ENCODE peak calls at places on chromosomes 16 and 17, in six cellular contexts. One of them, this sample, is unnamed.

GRCh38 chr17:58643147-58643546 is 48.7 kb downstream of the TEX14 start:
- DNase-seq in NAMALWA: no peak
- DNase-seq in fibroblast of pulmonary artery: peak; percentile 74
- DNase-seq in activated CD8-positive, alpha-beta memory T cell treated with anti-CD3 and anti-CD28 coated beads for 4 hours: no peak
- DNase-seq in fibroblast of lung: peak; percentile 88
- DNase-seq in fibroblast of the aortic adventitia: peak; percentile 73
- DNase-seq in this sample: no peak

GRCh38 chr17:77728022-77728671 is 230.4 kb upstream of the TNRC6C start:
- DNase-seq in fibroblast of the aortic adventitia: peak; percentile 28
- DNase-seq in activated CD8-positive, alpha-beta memory T cell treated with anti-CD3 and anti-CD28 coated beads for 4 hours: no peak
- DNase-seq in fibroblast of pulmonary artery: no peak
- DNase-seq in fibroblast of lung: no peak
- DNase-seq in NAMALWA: peak; percentile 18
- DNase-seq in this sample: no peak

GRCh38 chr16:55812951-55813350 is 19.9 kb downstream of the CES1 start:
- DNase-seq in activated CD8-positive, alpha-beta memory T cell treated with anti-CD3 and anti-CD28 coated beads for 4 hours: no peak
- DNase-seq in fibroblast of pulmonary artery: no peak
- DNase-seq in fibroblast of the aortic adventitia: no peak
- DNase-seq in fibroblast of lung: no peak
- DNase-seq in NAMALWA: no peak
- DNase-seq in this sample: no peak

GRCh38 chr16:11190585-11191565 is 65.1 kb downstream of the SOCS1 start:
- DNase-seq in fibroblast of lung: peak; percentile 38
- DNase-seq in fibroblast of pulmonary artery: peak; percentile 27
- DNase-seq in NAMALWA: no peak
- DNase-seq in fibroblast of the aortic adventitia: no peak
- DNase-seq in activated CD8-positive, alpha-beta memory T cell treated with anti-CD3 and anti-CD28 coated beads for 4 hours: no peak
- DNase-seq in this sample: no peak

GRCh38 chr17:55295411-55296170 is 30.8 kb downstream of the HLF start:
- DNase-seq in fibroblast of lung: peak; percentile 27
- DNase-seq in fibroblast of the aortic adventitia: peak; percentile 59
- DNase-seq in fibroblast of pulmonary artery: peak; percentile 66
- DNase-seq in activated CD8-positive, alpha-beta memory T cell treated with anti-CD3 and anti-CD28 coated beads for 4 hours: peak; percentile 11
- DNase-seq in NAMALWA: peak; percentile 75
- DNase-seq in this sample: no peak

GRCh38 chr17:36993227-36993626 is 44.5 kb downstream of the AATF start:
- DNase-seq in NAMALWA: no peak
- DNase-seq in fibroblast of pulmonary artery: no peak
- DNase-seq in activated CD8-positive, alpha-beta memory T cell treated with anti-CD3 and anti-CD28 coated beads for 4 hours: no peak
- DNase-seq in fibroblast of lung: no peak
- DNase-seq in fibroblast of the aortic adventitia: no peak
- DNase-seq in this sample: no peak

GRCh38 chr17:60526726-60527125 is 684 bp upstream of the APPBP2 start:
- DNase-seq in fibroblast of pulmonary artery: peak; percentile 35
- DNase-seq in NAMALWA: no peak
- DNase-seq in fibroblast of lung: peak; percentile 33
- DNase-seq in fibroblast of the aortic adventitia: peak; percentile 52
- DNase-seq in activated CD8-positive, alpha-beta memory T cell treated with anti-CD3 and anti-CD28 coated beads for 4 hours: no peak
- DNase-seq in this sample: no peak

GRCh38 chr17:64741924-64742670 is 80.0 kb upstream of the SMURF2 start:
- DNase-seq in fibroblast of lung: peak; percentile 72
- DNase-seq in fibroblast of pulmonary artery: peak; percentile 77
- DNase-seq in activated CD8-positive, alpha-beta memory T cell treated with anti-CD3 and anti-CD28 coated beads for 4 hours: no peak
- DNase-seq in fibroblast of the aortic adventitia: peak; percentile 99
- DNase-seq in NAMALWA: no peak
- DNase-seq in this sample: no peak

GRCh38 chr16:87365021-87365713 is 18.4 kb downstream of the FBXO31 start:
- DNase-seq in NAMALWA: no peak
- DNase-seq in fibroblast of the aortic adventitia: no peak
- DNase-seq in activated CD8-positive, alpha-beta memory T cell treated with anti-CD3 and anti-CD28 coated beads for 4 hours: no peak
- DNase-seq in fibroblast of lung: no peak
- DNase-seq in fibroblast of pulmonary artery: no peak
- DNase-seq in this sample: no peak

GRCh38 chr16:88816736-88817535 is 5.2 kb upstream of the APRT start:
- DNase-seq in fibroblast of lung: no peak
- DNase-seq in fibroblast of pulmonary artery: no peak
- DNase-seq in NAMALWA: no peak
- DNase-seq in activated CD8-positive, alpha-beta memory T cell treated with anti-CD3 and anti-CD28 coated beads for 4 hours: no peak
- DNase-seq in fibroblast of the aortic adventitia: no peak
- DNase-seq in this sample: no peak

This sample was measured in pons.